ENCODE peak calls at places on chromosomes 7 and 10, in four cellular contexts. U is H9, R is heart right ventricle, M is HCT116. E is an unnamed sample.

GRCh38 chr10:69413221-69413865 is 3.4 kb downstream of the TACR2 start:
- DNase-seq in U (peak; percentile 89), R (no peak), M (peak; percentile 34), E (peak; percentile 85)

GRCh38 chr7:1028775-1029636 is 15.3 kb upstream of the GPR146 start:
- DNase-seq in U (peak; percentile 67), R (peak; percentile 72), M (peak; percentile 69), E (peak; percentile 92)

GRCh38 chr7:3000566-3000965 is 43.1 kb downstream of the CARD11 start:
- DNase-seq in U (no peak), R (no peak), M (no peak), E (no peak)

GRCh38 chr7:108026647-108027046 is 23.7 kb upstream of the LAMB1 start:
- DNase-seq in U (no peak), R (no peak), M (no peak), E (no peak)

GRCh38 chr10:14523286-14523685 is 192.6 kb upstream of the FRMD4A start:
- DNase-seq in U (no peak), R (no peak), M (no peak), E (no peak)

GRCh38 chr10:74882427-74882826 is 56.0 kb downstream of the KAT6B start:
- DNase-seq in U (no peak), R (no peak), M (no peak), E (no peak)

GRCh38 chr7:38034062-38034907 is 113.8 kb downstream of the EPDR1 start:
- DNase-seq in U (no peak), R (no peak), M (no peak), E (no peak)

GRCh38 chr7:98670186-98670585 is 53.1 kb downstream of the NPTX2 start:
- DNase-seq in U (no peak), R (no peak), M (no peak), E (no peak)

GRCh38 chr7:27247000-27247399 is 4.4 kb downstream of the EVX1 start:
- DNase-seq in U (no peak), R (no peak), M (no peak), E (no peak)

GRCh38 chr7:41470081-41470480 is 232.8 kb downstream of the INHBA start:
- DNase-seq in U (no peak), R (no peak), M (no peak), E (no peak)

GRCh38 chr7:36507868-36508440 is 118.3 kb downstream of the ANLN start:
- DNase-seq in U (no peak), R (no peak), M (no peak), E (no peak)

GRCh38 chr7:100974021-100974420 is 4.7 kb downstream of the MUC12 start:
- DNase-seq in U (no peak), R (no peak), M (no peak), E (no peak)

GRCh38 chr10:112593023-112593422 is 146.0 kb downstream of the VTI1A start:
- DNase-seq in U (no peak), R (no peak), M (no peak), E (no peak)

GRCh38 chr7:132292803-132293202 is 283.5 kb downstream of the PLXNA4 start:
- DNase-seq in U (no peak), R (no peak), M (no peak), E (no peak)

GRCh38 chr7:16471933-16472332 is 6.4 kb upstream of the SOSTDC1 start:
- DNase-seq in U (no peak), R (no peak), M (no peak), E (no peak)

GRCh38 chr10:114868801-114869200 is 47.2 kb downstream of the FHIP2A start:
- DNase-seq in U (no peak), R (no peak), M (no peak), E (no peak)

GRCh38 chr7:80722596-80723141 is 84.2 kb downstream of the CD36 start:
- DNase-seq in U (peak; percentile 48), R (peak; percentile 23), M (peak; percentile 98), E (peak; percentile 25)

GRCh38 chr10:26593896-26594295 is 103.6 kb upstream of the PDSS1 start:
- DNase-seq in U (peak; percentile 52), R (no peak), M (no peak), E (no peak)

GRCh38 chr10:43125274-43125845 is 12.9 kb upstream of the CSGALNACT2 start:
- DNase-seq in U (peak; percentile 8), R (no peak), M (no peak), E (no peak)

GRCh38 chr10:72024596-72024995 is 60.4 kb downstream of the CHST3 start:
- DNase-seq in U (no peak), R (no peak), M (no peak), E (no peak)

GRCh38 chr10:68087338-68088029 is 12.4 kb upstream of the HERC4 start:
- DNase-seq in U (no peak), R (no peak), M (no peak), E (no peak)

GRCh38 chr10:19745672-19746071 is 70.6 kb upstream of the PLXDC2 start:
- DNase-seq in U (no peak), R (no peak), M (no peak), E (no peak)

GRCh38 chr10:94279835-94280709 is 82.7 kb downstream of the NOC3L start:
- DNase-seq in U (peak; percentile 82), R (peak; percentile 59), M (peak; percentile 24), E (no peak)

GRCh38 chr10:6525599-6526160 is 54.4 kb downstream of the PRKCQ start:
- DNase-seq in U (no peak), R (no peak), M (no peak), E (no peak)

GRCh38 chr7:5296627-5297226 is 14.0 kb downstream of the SLC29A4 start:
- DNase-seq in U (peak; percentile 94), R (no peak), M (no peak), E (no peak)

GRCh38 chr7:108347616-108348015 is 108.6 kb downstream of the NRCAM start:
- DNase-seq in U (peak; percentile 77), R (no peak), M (no peak), E (no peak)

GRCh38 chr10:132242103-132242840 is 55.5 kb downstream of the DPYSL4 start:
- DNase-seq in U (no peak), R (no peak), M (no peak), E (no peak)

GRCh38 chr10:1962025-1962424 is 224.7 kb upstream of the ADARB2 start:
- DNase-seq in U (no peak), R (no peak), M (no peak), E (no peak)
- TF ChIP-seq CTCF in U (peak; percentile 55), R (no peak), M (no peak), E (no peak)

GRCh38 chr10:126397640-126398382 is 9.5 kb upstream of the ADAM12 start:
- DNase-seq in U (no peak), R (no peak), M (no peak), E (no peak)
- H3K27ac ChIP-seq in U (no peak overlapping the region), R (peak overlapping the region; percentile 46), M (no peak overlapping the region), E (no peak overlapping the region)

DNA sequence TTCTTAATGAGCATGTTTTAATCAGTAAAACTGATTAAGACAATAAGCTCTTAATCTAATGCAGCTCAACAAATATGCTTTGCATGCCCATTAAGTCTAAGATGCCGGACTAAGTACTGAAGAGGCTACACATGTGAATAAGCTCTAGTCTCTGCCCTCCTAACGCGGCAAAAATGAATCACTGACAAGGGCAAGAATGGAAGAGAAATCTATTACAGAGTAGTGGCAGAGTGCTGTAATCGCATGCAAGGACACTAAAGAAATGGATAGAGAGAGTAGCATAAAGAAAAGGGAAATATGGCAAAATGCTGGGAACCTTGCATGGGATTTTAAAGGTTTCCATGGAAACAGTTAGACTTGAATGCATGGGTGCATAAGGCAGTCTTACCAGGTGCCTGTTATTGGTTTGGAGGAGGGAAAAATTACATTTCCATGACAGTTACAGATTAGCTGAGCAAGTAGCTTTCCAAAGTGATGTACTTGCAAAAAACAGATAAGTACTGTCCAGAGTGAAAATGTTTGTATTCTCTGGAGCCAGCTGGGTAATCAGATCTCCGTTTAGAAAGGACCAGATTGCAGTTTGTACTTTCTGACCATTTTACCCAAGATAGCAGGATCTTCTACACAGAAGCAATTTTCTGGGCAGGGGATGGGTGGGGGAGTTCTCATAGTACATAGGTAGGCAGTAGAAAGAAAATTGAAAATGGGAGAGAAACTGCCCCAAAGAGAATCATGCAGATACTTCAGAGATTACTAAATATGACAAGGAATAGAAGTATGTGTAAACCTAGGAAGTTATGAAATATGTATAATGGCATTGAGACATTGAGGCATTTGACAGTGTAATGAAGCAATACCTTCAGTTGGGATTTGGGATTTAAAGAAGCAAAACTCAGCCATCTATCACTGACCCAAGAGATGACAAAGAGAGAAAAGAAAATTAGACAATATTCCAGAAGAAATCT is 233.3 kb downstream of the PTN start:
- DNase-seq in U (no peak), R (no peak), M (no peak), E (no peak)
- TF ChIP-seq CTCF in U (no peak), R (no peak), M (no peak), E (no peak)

DNA sequence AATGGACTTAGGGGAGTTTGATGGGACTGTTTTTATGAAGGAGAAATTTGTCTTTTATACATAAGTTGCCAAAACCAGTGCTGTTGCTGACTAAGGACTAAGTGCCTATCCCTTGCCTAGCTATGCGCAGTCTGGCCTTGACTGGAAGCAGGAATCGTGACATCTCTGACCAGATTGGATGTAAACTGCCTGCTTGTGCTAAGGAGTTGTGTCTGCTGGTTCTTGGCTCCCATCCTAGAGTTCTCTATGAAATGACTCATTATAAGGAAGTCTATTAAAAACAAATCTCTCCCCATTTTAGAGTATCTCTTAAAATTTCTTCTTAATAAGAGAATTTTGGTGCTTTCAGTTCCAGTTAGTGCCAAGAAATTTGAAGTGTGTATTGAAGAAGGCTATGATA is 77.5 kb downstream of the BICC1 start:
- DNase-seq in U (no peak), R (no peak), M (no peak), E (peak; percentile 80)
- H3K27ac ChIP-seq in U (no peak overlapping the region), R (peak overlapping the region; percentile 36), M (no peak overlapping the region), E (no peak overlapping the region)

GRCh38 chr10:22683995-22684305 is 30.4 kb downstream of the PIP4K2A start:
- DNase-seq in U (no peak), R (no peak), M (no peak), E (no peak)

GRCh38 chr10:22682237-22683192 is 31.9 kb downstream of the PIP4K2A start:
- DNase-seq in U (no peak), R (no peak), M (peak; percentile 15), E (no peak)

GRCh38 chr10:22684707-22685106 is 29.7 kb downstream of the PIP4K2A start:
- DNase-seq in U (no peak), R (no peak), M (no peak), E (no peak)

GRCh38 chr10:22686347-22686746 is 28.0 kb downstream of the PIP4K2A start:
- DNase-seq in U (no peak), R (no peak), M (no peak), E (no peak)

DNA sequence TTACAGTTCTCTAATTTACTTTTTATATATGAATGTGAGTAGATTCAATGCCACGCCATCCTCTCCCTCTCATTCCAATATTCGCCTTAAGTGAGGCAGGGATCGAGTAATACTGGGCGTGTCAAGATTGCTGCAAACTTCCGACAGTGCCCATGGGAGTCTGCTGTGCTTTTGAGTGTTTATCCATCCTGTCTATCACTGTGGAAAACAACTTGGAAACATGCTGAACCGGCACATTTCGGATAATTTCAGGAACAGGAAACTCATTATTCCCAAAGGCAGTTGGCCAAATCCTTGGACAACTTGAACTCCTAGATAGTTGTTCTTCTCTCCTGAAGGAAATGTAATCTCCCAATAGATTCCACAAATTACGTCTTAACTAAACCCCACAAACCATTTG is 28.5 kb downstream of the PIP4K2A start:
- DNase-seq in U (no peak), R (no peak), M (no peak), E (no peak)
- TF ChIP-seq CTCF in U (no peak), R (no peak), M (no peak), E (no peak)

E was measured in ovary.